ENCODE peak calls at places on chromosomes 2 and 18, in eight cellular contexts. One of them, this sample, is unnamed.

GRCh38 chr2:172887280-172887679 is 151.6 kb downstream of the RAPGEF4 start:
- DNase-seq in SJSA1: no peak
- DNase-seq in tibial artery: no peak
- DNase-seq in PC-9: no peak
- DNase-seq in body of pancreas: no peak
- DNase-seq in hepatocyte: no peak
- DNase-seq in left ventricle myocardium inferior: no peak
- DNase-seq in fibroblast of lung: no peak
- DNase-seq in this sample: no peak

GRCh38 chr18:79604205-79604912 is 75.2 kb upstream of the CTDP1 start:
- DNase-seq in PC-9: no peak
- DNase-seq in body of pancreas: no peak
- DNase-seq in SJSA1: no peak
- DNase-seq in fibroblast of lung: no peak
- DNase-seq in tibial artery: no peak
- DNase-seq in hepatocyte: no peak
- DNase-seq in left ventricle myocardium inferior: peak; percentile 6
- DNase-seq in this sample: peak; percentile 48

GRCh38 chr18:8769509-8769908 is 64.2 kb downstream of the MTCL1 start:
- DNase-seq in hepatocyte: no peak
- DNase-seq in PC-9: no peak
- DNase-seq in fibroblast of lung: no peak
- DNase-seq in SJSA1: peak; percentile 30
- DNase-seq in left ventricle myocardium inferior: no peak
- DNase-seq in body of pancreas: no peak
- DNase-seq in tibial artery: peak; percentile 7
- DNase-seq in this sample: no peak

GRCh38 chr2:231460073-231460861 is 4.0 kb downstream of the NCL start:
- DNase-seq in tibial artery: no peak
- DNase-seq in SJSA1: no peak
- DNase-seq in PC-9: no peak
- DNase-seq in left ventricle myocardium inferior: no peak
- DNase-seq in body of pancreas: no peak
- DNase-seq in hepatocyte: no peak
- DNase-seq in fibroblast of lung: no peak
- DNase-seq in this sample: no peak

GRCh38 chr2:234468503-234468902 is 28.4 kb downstream of the ARL4C start:
- DNase-seq in tibial artery: no peak
- DNase-seq in body of pancreas: no peak
- DNase-seq in fibroblast of lung: no peak
- DNase-seq in PC-9: no peak
- DNase-seq in SJSA1: no peak
- DNase-seq in left ventricle myocardium inferior: peak; percentile 72
- DNase-seq in hepatocyte: no peak
- DNase-seq in this sample: no peak

GRCh38 chr2:14941151-14941631 is 308.7 kb downstream of the LRATD1 start:
- DNase-seq in fibroblast of lung: peak; percentile 35
- DNase-seq in tibial artery: no peak
- DNase-seq in left ventricle myocardium inferior: peak; percentile 22
- DNase-seq in PC-9: no peak
- DNase-seq in SJSA1: no peak
- DNase-seq in hepatocyte: peak; percentile 7
- DNase-seq in body of pancreas: no peak
- DNase-seq in this sample: no peak

GRCh38 chr18:23784811-23785245 is 95.6 kb downstream of the LAMA3 start:
- DNase-seq in SJSA1: no peak
- DNase-seq in PC-9: no peak
- DNase-seq in hepatocyte: no peak
- DNase-seq in left ventricle myocardium inferior: no peak
- DNase-seq in body of pancreas: no peak
- DNase-seq in fibroblast of lung: peak; percentile 67
- DNase-seq in tibial artery: no peak
- DNase-seq in this sample: no peak

GRCh38 chr2:234712421-234712935 is 215.6 kb upstream of the ARL4C start:
- DNase-seq in PC-9: no peak
- DNase-seq in fibroblast of lung: peak; percentile 48
- DNase-seq in left ventricle myocardium inferior: no peak
- DNase-seq in tibial artery: no peak
- DNase-seq in body of pancreas: no peak
- DNase-seq in SJSA1: no peak
- DNase-seq in hepatocyte: no peak
- DNase-seq in this sample: no peak

GRCh38 chr2:216034065-216034464 is 20.7 kb upstream of the MREG start:
- DNase-seq in PC-9: peak; percentile 68
- DNase-seq in SJSA1: peak; percentile 59
- DNase-seq in left ventricle myocardium inferior: peak; percentile 40
- DNase-seq in fibroblast of lung: peak; percentile 76
- DNase-seq in hepatocyte: peak; percentile 73
- DNase-seq in tibial artery: peak; percentile 65
- DNase-seq in body of pancreas: peak; percentile 77
- DNase-seq in this sample: no peak

GRCh38 chr2:27914046-27914792 is 23.7 kb downstream of the BABAM2 start:
- DNase-seq in SJSA1: no peak
- DNase-seq in PC-9: no peak
- DNase-seq in left ventricle myocardium inferior: no peak
- DNase-seq in body of pancreas: no peak
- DNase-seq in fibroblast of lung: no peak
- DNase-seq in tibial artery: no peak
- DNase-seq in hepatocyte: no peak
- DNase-seq in this sample: no peak

GRCh38 chr2:36300697-36301096 is 54.9 kb upstream of the CRIM1 start:
- DNase-seq in PC-9: no peak
- DNase-seq in left ventricle myocardium inferior: no peak
- DNase-seq in SJSA1: no peak
- DNase-seq in hepatocyte: no peak
- DNase-seq in body of pancreas: no peak
- DNase-seq in fibroblast of lung: no peak
- DNase-seq in tibial artery: no peak
- DNase-seq in this sample: no peak

GRCh38 chr18:47095810-47096209 is 54.5 kb downstream of the HDHD2 start:
- DNase-seq in tibial artery: no peak
- DNase-seq in body of pancreas: no peak
- DNase-seq in hepatocyte: no peak
- DNase-seq in PC-9: no peak
- DNase-seq in SJSA1: no peak
- DNase-seq in left ventricle myocardium inferior: no peak
- DNase-seq in fibroblast of lung: no peak
- DNase-seq in this sample: no peak

GRCh38 chr18:30280861-30281470 is 761.6 kb downstream of the DSC3 start:
- DNase-seq in left ventricle myocardium inferior: no peak
- DNase-seq in SJSA1: no peak
- DNase-seq in hepatocyte: peak; percentile 75
- DNase-seq in tibial artery: no peak
- DNase-seq in PC-9: peak; percentile 2
- DNase-seq in fibroblast of lung: peak; percentile 65
- DNase-seq in body of pancreas: peak; percentile 13
- DNase-seq in this sample: no peak

GRCh38 chr2:216328347-216328746 is 43.9 kb downstream of the MARCHF4 start:
- DNase-seq in SJSA1: no peak
- DNase-seq in hepatocyte: no peak
- DNase-seq in PC-9: no peak
- DNase-seq in body of pancreas: no peak
- DNase-seq in tibial artery: no peak
- DNase-seq in fibroblast of lung: peak; percentile 42
- DNase-seq in left ventricle myocardium inferior: no peak
- DNase-seq in this sample: no peak

GRCh38 chr2:33395660-33396249 is 80.7 kb upstream of the RASGRP3 start:
- DNase-seq in fibroblast of lung: peak; percentile 66
- DNase-seq in SJSA1: no peak
- DNase-seq in left ventricle myocardium inferior: no peak
- DNase-seq in tibial artery: peak; percentile 42
- DNase-seq in body of pancreas: peak; percentile 64
- DNase-seq in PC-9: peak; percentile 53
- DNase-seq in hepatocyte: peak; percentile 48
- DNase-seq in this sample: no peak

GRCh38 chr2:98160574-98160973 is 73.6 kb downstream of the VWA3B start:
- DNase-seq in tibial artery: no peak
- DNase-seq in fibroblast of lung: no peak
- DNase-seq in left ventricle myocardium inferior: peak; percentile 50
- DNase-seq in PC-9: no peak
- DNase-seq in body of pancreas: no peak
- DNase-seq in hepatocyte: no peak
- DNase-seq in SJSA1: no peak
- DNase-seq in this sample: no peak

GRCh38 chr18:77165489-77166415 is 33.2 kb upstream of the MBP start:
- DNase-seq in tibial artery: peak; percentile 43
- DNase-seq in left ventricle myocardium inferior: peak; percentile 77
- DNase-seq in hepatocyte: no peak
- DNase-seq in body of pancreas: no peak
- DNase-seq in fibroblast of lung: peak; percentile 4
- DNase-seq in PC-9: no peak
- DNase-seq in SJSA1: no peak
- DNase-seq in this sample: no peak

GRCh38 chr2:46236006-46236875 is 61.0 kb upstream of the EPAS1 start:
- DNase-seq in left ventricle myocardium inferior: no peak
- DNase-seq in tibial artery: no peak
- DNase-seq in PC-9: no peak
- DNase-seq in hepatocyte: no peak
- DNase-seq in SJSA1: no peak
- DNase-seq in fibroblast of lung: no peak
- DNase-seq in body of pancreas: no peak
- DNase-seq in this sample: no peak

GRCh38 chr2:114011709-114012108 is 121.8 kb downstream of the ACTR3 start:
- DNase-seq in fibroblast of lung: no peak
- DNase-seq in hepatocyte: no peak
- DNase-seq in PC-9: no peak
- DNase-seq in SJSA1: no peak
- DNase-seq in body of pancreas: no peak
- DNase-seq in left ventricle myocardium inferior: no peak
- DNase-seq in tibial artery: no peak
- DNase-seq in this sample: no peak

GRCh38 chr2:187586091-187586632 is 31.9 kb upstream of the TFPI start:
- DNase-seq in PC-9: no peak
- DNase-seq in hepatocyte: no peak
- DNase-seq in fibroblast of lung: peak; percentile 66
- DNase-seq in body of pancreas: no peak
- DNase-seq in SJSA1: no peak
- DNase-seq in left ventricle myocardium inferior: no peak
- DNase-seq in tibial artery: no peak
- DNase-seq in this sample: no peak

DNA sequence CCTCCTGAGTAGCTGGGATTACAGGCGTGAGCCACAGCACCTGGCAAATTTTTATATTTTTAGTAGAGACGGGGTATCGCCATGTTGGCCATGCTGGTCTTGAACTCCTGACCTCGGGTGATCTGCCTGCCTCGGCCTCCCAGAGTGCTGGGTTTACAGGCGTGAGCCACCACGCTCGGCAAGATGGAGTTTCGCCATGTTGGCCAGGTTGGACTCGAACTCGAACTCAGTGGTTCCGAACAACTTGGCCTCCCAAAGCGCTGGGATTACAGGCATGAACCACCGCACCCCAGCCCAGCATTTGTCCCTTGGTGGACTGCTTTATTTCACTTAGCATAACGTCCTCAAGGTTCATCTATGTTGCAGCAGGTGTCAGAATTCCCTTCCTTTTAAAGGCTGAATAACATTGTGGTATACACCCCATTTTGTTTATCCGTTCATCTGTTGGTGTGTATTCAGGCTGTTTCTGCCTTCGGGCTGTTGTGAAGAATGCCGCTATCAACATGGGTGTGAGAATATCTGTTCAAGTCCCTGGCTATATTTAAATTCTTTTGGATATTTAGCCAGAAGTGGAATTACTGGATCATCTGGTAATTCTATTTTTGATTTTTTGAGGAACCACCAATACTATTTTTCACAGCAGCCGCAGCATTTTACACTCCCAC is 1.2 kb upstream of the CENPA start:
- DNase-seq in body of pancreas: no peak
- DNase-seq in left ventricle myocardium inferior: no peak
- DNase-seq in SJSA1: no peak
- DNase-seq in hepatocyte: no peak
- DNase-seq in fibroblast of lung: no peak
- DNase-seq in PC-9: no peak
- DNase-seq in tibial artery: no peak
- DNase-seq in this sample: no peak
- H3K4me3 ChIP-seq in body of pancreas: no peak overlapping the region
- H3K4me3 ChIP-seq in left ventricle myocardium inferior: peak overlapping the region; percentile 85
- H3K4me3 ChIP-seq in SJSA1: no peak overlapping the region
- H3K4me3 ChIP-seq in hepatocyte: peak overlapping the region; percentile 16
- H3K4me3 ChIP-seq in fibroblast of lung: peak overlapping the region; percentile 81
- H3K4me3 ChIP-seq in PC-9: peak overlapping the region; percentile 53
- H3K4me3 ChIP-seq in tibial artery: no peak overlapping the region
- H3K4me3 ChIP-seq in this sample: peak overlapping the region; percentile 88

GRCh38 chr2:69768217-69768616 is 26.3 kb downstream of the ANXA4 start:
- DNase-seq in tibial artery: no peak
- DNase-seq in left ventricle myocardium inferior: no peak
- DNase-seq in fibroblast of lung: no peak
- DNase-seq in body of pancreas: no peak
- DNase-seq in SJSA1: no peak
- DNase-seq in PC-9: no peak
- DNase-seq in hepatocyte: no peak
- DNase-seq in this sample: no peak
- H3K4me1 ChIP-seq in tibial artery: peaks cover 88% of the 10 kb centered on the region
- H3K4me1 ChIP-seq in left ventricle myocardium inferior: peaks cover 29% of the 10 kb centered on the region
- H3K4me1 ChIP-seq in fibroblast of lung: peaks cover 45% of the 10 kb centered on the region
- H3K4me1 ChIP-seq in body of pancreas: peaks cover 76% of the 10 kb centered on the region
- H3K4me1 ChIP-seq in SJSA1: peaks cover 46% of the 10 kb centered on the region
- H3K4me1 ChIP-seq in PC-9: peaks cover 81% of the 10 kb centered on the region
- H3K4me1 ChIP-seq in hepatocyte: peaks cover 78% of the 10 kb centered on the region
- H3K4me1 ChIP-seq in this sample: peaks cover 13% of the 10 kb centered on the region

GRCh38 chr2:73892631-73893329 is at the start of gene ACTG2:
- DNase-seq in SJSA1: peak; percentile 48
- DNase-seq in body of pancreas: no peak
- DNase-seq in PC-9: no peak
- DNase-seq in tibial artery: peak; percentile 39
- DNase-seq in fibroblast of lung: peak; percentile 93
- DNase-seq in left ventricle myocardium inferior: no peak
- DNase-seq in hepatocyte: no peak
- DNase-seq in this sample: no peak
- H3K27ac ChIP-seq in SJSA1: no peak within 1 kb of the TSS
- H3K27ac ChIP-seq in body of pancreas: no peak within 1 kb of the TSS
- H3K27ac ChIP-seq in PC-9: no peak within 1 kb of the TSS
- H3K27ac ChIP-seq in tibial artery: peak within 1 kb of the TSS; percentile 88
- H3K27ac ChIP-seq in fibroblast of lung: no peak within 1 kb of the TSS
- H3K27ac ChIP-seq in left ventricle myocardium inferior: no peak within 1 kb of the TSS
- H3K27ac ChIP-seq in hepatocyte: peak within 1 kb of the TSS; percentile 43
- H3K27ac ChIP-seq in this sample: no peak within 1 kb of the TSS

DNA sequence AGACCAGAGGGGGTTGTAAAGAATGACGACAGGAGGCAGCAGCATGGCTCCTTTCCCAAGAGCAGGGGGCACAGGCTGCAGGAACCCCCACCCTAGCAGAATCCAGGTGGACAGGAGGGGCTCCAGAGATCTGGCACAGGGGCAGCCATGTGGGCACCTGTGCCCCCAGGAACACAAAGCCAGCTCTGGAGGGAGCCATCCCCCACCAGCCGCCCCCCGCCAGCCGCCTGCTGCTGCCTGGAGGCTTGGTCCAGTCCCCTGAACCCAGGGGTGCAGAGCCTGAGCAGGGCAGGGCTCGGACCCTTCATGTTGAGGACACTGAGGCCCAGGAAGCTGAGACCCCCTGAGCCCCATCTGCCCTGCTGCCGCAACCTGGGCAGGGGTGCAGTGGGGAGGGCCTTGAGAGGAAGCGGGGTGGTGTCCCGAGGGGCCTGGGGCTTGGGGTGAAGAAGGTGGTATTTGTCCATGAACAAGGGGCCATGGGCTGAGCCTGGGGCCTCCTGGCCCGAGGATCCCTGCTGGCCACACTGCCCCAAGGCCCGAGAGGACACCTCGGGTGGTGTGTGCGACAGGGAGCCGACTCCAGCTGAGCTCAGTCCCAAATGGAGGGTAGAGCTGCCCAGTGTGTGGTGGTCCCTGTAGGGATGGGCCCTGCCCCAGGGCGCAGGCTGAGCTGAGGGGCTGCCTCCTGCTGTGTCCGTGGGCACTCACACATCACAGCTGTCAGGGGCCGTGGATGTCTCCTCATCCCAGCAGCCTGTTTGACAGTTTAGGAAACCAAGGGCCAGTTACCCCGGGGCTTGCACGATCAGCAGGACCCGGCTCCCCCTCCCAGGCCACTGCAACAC is 39.8 kb upstream of the SNED1 start:
- DNase-seq in body of pancreas: no peak
- DNase-seq in left ventricle myocardium inferior: no peak
- DNase-seq in tibial artery: peak; percentile 12
- DNase-seq in SJSA1: peak; percentile 37
- DNase-seq in fibroblast of lung: no peak
- DNase-seq in PC-9: no peak
- DNase-seq in hepatocyte: no peak
- DNase-seq in this sample: peak; percentile 71
- H3K4me3 ChIP-seq in body of pancreas: no peak overlapping the region
- H3K4me3 ChIP-seq in left ventricle myocardium inferior: no peak overlapping the region
- H3K4me3 ChIP-seq in tibial artery: no peak overlapping the region
- H3K4me3 ChIP-seq in SJSA1: no peak overlapping the region
- H3K4me3 ChIP-seq in fibroblast of lung: no peak overlapping the region
- H3K4me3 ChIP-seq in PC-9: no peak overlapping the region
- H3K4me3 ChIP-seq in hepatocyte: no peak overlapping the region
- H3K4me3 ChIP-seq in this sample: no peak overlapping the region